ENCODE peak calls at places on chromosomes 6 and 20, in four cellular contexts. Q is ovary, Y is tibial nerve, S is aorta. F is an unnamed sample.
A peak's percentile ranks its signal among the peaks of the same experiment; 100 is the strongest.

GRCh38 chr6:54747955-54748354 is 98.6 kb upstream of the FAM83B start:
- DNase-seq in Y (no peak), S (no peak), Q (no peak), F (no peak)

GRCh38 chr6:1313364-1313754 is 1.5 kb downstream of the FOXQ1 start:
- DNase-seq in Y (no peak), Q (no peak), S (no peak), F (no peak)

GRCh38 chr20:49245921-49246740 is 26.9 kb downstream of the DDX27 start:
- DNase-seq in S (no peak), Q (no peak), Y (no peak), F (no peak)

GRCh38 chr6:169804427-169804826 is 53.0 kb downstream of the ERMARD start:
- DNase-seq in Q (no peak), S (no peak), Y (no peak), F (no peak)

GRCh38 chr6:135243871-135244796 is 63.0 kb downstream of the MYB start:
- DNase-seq in Q (no peak), Y (no peak), S (no peak), F (no peak)

GRCh38 chr6:16284472-16284871 is 46.1 kb downstream of the GMPR start:
- DNase-seq in Y (no peak), S (no peak), Q (no peak), F (no peak)

GRCh38 chr6:29647927-29648642 is 8.8 kb upstream of the MOG start:
- DNase-seq in Q (no peak), S (no peak), Y (no peak), F (no peak)

GRCh38 chr6:161828355-161828754 is 554.5 kb upstream of the AGPAT4 start:
- DNase-seq in S (no peak), Q (no peak), Y (no peak), F (no peak)

GRCh38 chr20:7792131-7792869 is 148.0 kb downstream of the HAO1 start:
- DNase-seq in Y (no peak), Q (no peak), S (no peak), F (no peak)

GRCh38 chr6:24569811-24570210 is 75.0 kb downstream of the ALDH5A1 start:
- DNase-seq in Q (no peak), Y (no peak), S (no peak), F (no peak)
- H3K4me1 ChIP-seq in Q (no peaks in the 10 kb centered on the region), Y (no peaks in the 10 kb centered on the region), S (no peaks in the 10 kb centered on the region), F (no peaks in the 10 kb centered on the region)

DNA sequence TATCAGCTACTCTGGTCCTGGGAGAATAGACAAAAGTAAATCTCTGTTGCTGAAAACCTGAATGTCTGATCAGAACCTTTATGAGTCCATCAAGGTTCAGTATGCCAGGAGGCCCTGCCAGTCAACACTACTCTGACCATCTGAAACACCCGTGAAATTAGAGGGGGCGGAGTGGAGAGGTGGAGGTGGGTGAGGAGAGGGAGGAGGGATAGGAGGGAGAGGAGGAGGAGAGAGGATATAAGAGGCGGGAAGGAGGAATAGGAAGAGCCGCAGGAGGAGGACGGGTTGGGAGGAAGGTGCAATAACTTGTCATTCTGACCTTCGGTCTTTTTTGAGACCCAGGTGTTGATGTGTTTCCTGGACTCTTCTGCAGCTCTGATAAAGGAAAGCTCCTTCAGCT is 8.0 kb downstream of the SERPINB9 start:
- DNase-seq in Q (no peak), S (no peak), Y (no peak), F (no peak)
- H3K4me1 ChIP-seq in Q (no peaks in the 10 kb centered on the region), S (no peaks in the 10 kb centered on the region), Y (peaks cover 5% of the 10 kb centered on the region), F (no peaks in the 10 kb centered on the region)

DNA sequence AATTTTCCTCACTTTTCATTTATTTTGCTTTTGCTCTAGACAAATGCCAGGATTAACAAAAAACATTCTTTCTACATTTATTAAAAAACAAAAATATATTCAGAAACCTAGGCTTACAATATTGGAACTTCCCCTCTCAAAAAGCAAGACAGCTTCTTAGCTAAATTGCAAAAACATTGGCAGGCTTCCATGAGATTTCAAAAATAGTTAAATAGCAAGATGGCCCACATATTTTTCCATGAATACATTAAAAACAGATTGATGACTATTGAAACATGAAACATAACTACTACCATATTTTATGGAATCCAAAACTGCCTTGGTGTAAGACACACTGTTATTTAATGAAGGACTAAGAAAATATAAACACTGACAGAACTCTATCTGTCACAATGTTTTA is 92.0 kb downstream of the LY86 start:
- DNase-seq in Y (no peak), Q (no peak), S (no peak), F (no peak)
- H3K4me1 ChIP-seq in Y (no peaks in the 10 kb centered on the region), Q (no peaks in the 10 kb centered on the region), S (no peaks in the 10 kb centered on the region), F (peaks cover 6% of the 10 kb centered on the region)

DNA sequence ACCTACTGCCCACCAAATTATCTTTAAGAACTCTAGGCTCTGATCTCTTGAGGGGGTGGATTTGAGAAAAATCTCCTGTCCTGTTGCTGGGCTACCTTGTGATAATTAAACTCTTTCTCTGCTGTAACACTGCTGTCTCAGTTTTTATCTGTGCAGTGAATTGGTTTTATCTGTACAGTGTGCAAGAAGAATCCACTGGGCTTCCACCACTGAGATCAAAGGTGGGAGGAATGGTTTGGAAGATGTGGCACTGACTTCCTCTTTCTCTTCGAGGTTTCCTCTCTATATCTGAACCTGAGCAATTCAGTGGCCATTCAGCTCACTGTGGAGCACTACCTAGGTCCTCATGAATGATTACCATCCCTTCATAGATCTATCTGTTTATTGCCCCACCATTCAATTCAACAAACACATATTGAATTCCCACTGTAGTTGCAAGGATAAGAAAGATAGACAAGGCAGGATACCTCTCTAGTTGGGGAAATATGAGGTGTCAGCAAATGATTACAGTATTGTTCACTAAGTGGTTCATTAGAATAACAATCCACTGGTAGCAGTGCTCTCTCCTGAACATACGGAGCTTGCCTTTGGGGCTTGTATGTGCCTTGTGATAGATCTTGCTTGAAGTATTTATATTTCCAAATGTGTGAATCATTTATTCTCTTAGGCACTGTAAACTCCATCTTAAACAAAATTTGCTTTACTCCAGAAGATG is 172.1 kb upstream of the ARG1 start:
- DNase-seq in Q (no peak), S (no peak), Y (no peak), F (no peak)
- H3K4me1 ChIP-seq in Q (peaks cover 4% of the 10 kb centered on the region), S (no peaks in the 10 kb centered on the region), Y (no peaks in the 10 kb centered on the region), F (no peaks in the 10 kb centered on the region)

GRCh38 chr6:85460951-85461805 is 11.3 kb downstream of the NT5E start:
- DNase-seq in Q (peak; percentile 80), Y (no peak), S (no peak), F (no peak)

GRCh38 chr6:85460154-85460950 is 10.5 kb downstream of the NT5E start:
- DNase-seq in Y (no peak), Q (no peak), S (no peak), F (no peak)

GRCh38 chr6:85463621-85464259 is 13.9 kb downstream of the NT5E start:
- DNase-seq in S (no peak), Q (no peak), Y (no peak), F (no peak)

GRCh38 chr6:85462673-85463072 is 12.8 kb downstream of the NT5E start:
- DNase-seq in Q (no peak), S (no peak), Y (no peak), F (no peak)

DNA sequence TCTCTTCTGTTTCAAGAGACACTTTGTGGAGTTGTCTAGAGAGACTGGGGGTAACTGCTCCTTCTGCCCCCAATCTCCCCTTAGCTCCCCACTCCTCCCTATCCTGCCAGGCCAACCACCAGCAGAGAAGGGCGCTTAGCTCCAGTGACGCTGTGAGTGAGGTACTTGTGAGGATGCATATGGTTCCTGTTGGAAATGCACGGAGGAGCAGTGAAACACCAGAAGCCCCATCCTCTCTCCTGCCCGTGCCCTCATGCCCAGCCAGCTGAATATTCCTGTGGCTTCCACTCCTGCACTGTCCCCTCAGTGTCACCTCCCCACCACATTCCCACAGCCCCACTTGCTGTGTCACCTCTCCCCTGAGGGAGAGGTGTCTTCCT is 11.9 kb downstream of the NT5E start:
- DNase-seq in Q (no peak), Y (no peak), S (no peak), F (no peak)
- H3K4me1 ChIP-seq in Q (peaks cover 23% of the 10 kb centered on the region), Y (peaks cover 28% of the 10 kb centered on the region), S (peaks cover 2% of the 10 kb centered on the region), F (no peaks in the 10 kb centered on the region)

GRCh38 chr6:41040101-41040910 is 1.3 kb upstream of the UNC5CL start:
- DNase-seq in Y (no peak), S (no peak), Q (no peak), F (no peak)

GRCh38 chr6:41040911-41041536 is 1.2 kb upstream of the TSPO2 start:
- DNase-seq in Q (no peak), S (no peak), Y (no peak), F (no peak)

GRCh38 chr6:41037107-41037900 is 1.7 kb downstream of the UNC5CL start:
- DNase-seq in S (no peak), Y (no peak), Q (no peak), F (no peak)

GRCh38 chr6:41036601-41037000 is 2.4 kb downstream of the UNC5CL start:
- DNase-seq in Y (no peak), Q (no peak), S (no peak), F (no peak)

DNA sequence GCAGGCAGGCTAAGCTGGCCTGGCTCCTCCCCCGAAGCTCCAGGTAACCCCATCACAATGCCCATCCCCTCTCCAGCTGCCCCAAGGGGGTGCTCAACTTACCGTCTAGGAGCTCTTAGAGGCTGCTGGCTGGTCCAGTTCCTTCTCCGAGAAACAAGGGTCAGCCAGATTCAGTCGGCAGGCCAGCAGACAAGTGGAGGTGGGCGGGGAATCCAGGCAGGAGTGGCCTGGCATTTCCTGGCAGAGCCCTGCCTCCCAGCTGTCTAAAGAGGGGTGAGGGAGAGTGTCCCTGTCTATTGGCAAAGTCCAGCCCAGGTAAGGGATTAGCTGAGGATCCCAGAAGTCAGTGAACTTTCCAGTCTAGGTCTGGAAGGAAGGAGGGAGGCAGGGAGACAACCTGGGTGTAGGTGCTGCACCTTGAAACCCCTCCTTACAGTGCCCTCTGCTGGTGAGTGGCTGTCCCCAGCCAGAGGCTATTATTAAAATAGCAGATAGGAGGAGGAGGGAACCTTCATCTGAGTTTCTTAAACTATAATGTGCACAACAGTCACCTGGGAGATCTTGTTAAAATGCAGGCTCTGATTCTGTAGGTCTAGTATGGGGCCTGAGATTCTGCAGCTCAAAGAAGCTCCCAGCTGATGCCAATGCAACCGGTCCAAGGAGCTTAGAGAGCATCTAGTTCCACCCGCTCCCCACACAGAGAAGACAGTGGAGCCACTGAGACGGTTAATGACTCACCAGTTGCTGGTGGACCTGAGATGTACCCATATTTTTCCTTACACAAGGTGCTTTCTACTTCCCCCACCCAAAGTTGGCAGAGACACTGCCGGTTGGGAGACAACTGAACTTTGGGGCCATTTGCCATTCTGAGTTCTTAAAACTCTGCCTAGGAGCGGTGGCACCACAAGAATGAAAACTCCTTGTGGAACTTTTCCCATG is at the start of gene UNC5CL:
- DNase-seq in Y (no peak), S (no peak), Q (no peak), F (peak; percentile 82)
- H3K4me1 ChIP-seq in Y (no peaks in the 10 kb centered on the region), S (no peaks in the 10 kb centered on the region), Q (no peaks in the 10 kb centered on the region), F (no peaks in the 10 kb centered on the region)